ENCODE peak calls at places on chromosomes 2 and 18, in four cellular contexts. H is right lobe of liver, A is endothelial cell of umbilical vein, C is heart left ventricle. I is an unnamed sample.

GRCh38 chr18:72762505-72763122 is 105.2 kb downstream of the NETO1 start:
- DNase-seq in H (no peak), A (peak; percentile 36), C (no peak), I (no peak)

GRCh38 chr18:79952996-79953559 is 1.6 kb upstream of the SLC66A2 start:
- DNase-seq in H (no peak), A (no peak), C (no peak), I (no peak)

GRCh38 chr2:138421315-138421970 is 80.1 kb upstream of the SPOPL start:
- DNase-seq in H (no peak), A (peak; percentile 45), C (no peak), I (no peak)

GRCh38 chr2:53233759-53234547 is 533.7 kb upstream of the CHAC2 start:
- DNase-seq in H (no peak), A (no peak), C (no peak), I (no peak)

GRCh38 chr2:43349944-43350343 is 123.5 kb upstream of the ZFP36L2 start:
- DNase-seq in H (no peak), A (no peak), C (no peak), I (no peak)

GRCh38 chr18:24176727-24177416 is 38.0 kb downstream of the CABYR start:
- DNase-seq in H (no peak), A (peak; percentile 43), C (peak; percentile 56), I (no peak)

GRCh38 chr2:142515493-142515892 is 362.0 kb upstream of the KYNU start:
- DNase-seq in H (no peak), A (no peak), C (no peak), I (no peak)

GRCh38 chr18:9617006-9617542 is 2.7 kb upstream of the PPP4R1 start:
- DNase-seq in H (no peak), A (peak; percentile 38), C (no peak), I (no peak)

GRCh38 chr2:132915812-132916211 is 245.8 kb upstream of the LYPD1 start:
- DNase-seq in H (no peak), A (no peak), C (no peak), I (no peak)

GRCh38 chr2:32864337-32864736 is 82.4 kb upstream of the LTBP1 start:
- DNase-seq in H (no peak), A (no peak), C (no peak), I (no peak)

GRCh38 chr2:30223413-30223874 is 7.9 kb upstream of the LBH start:
- DNase-seq in H (no peak), A (no peak), C (no peak), I (no peak)

GRCh38 chr2:15511686-15512085 is 49.4 kb downstream of the NBAS start:
- DNase-seq in H (no peak), A (no peak), C (no peak), I (no peak)

GRCh38 chr2:9799729-9800632 is 43.3 kb upstream of the TAF1B start:
- DNase-seq in H (peak; percentile 85), A (peak; percentile 82), C (peak; percentile 84), I (peak; percentile 81)

GRCh38 chr2:148020358-148021058 is at the start of gene ORC4:
- DNase-seq in H (peak; percentile 99), A (peak; percentile 100), C (peak; percentile 99), I (peak; percentile 68)
- TF ChIP-seq POLR2A in H (peak; percentile 71), A (no peak), C (peak; percentile 54), I (peak; percentile 84)

DNA sequence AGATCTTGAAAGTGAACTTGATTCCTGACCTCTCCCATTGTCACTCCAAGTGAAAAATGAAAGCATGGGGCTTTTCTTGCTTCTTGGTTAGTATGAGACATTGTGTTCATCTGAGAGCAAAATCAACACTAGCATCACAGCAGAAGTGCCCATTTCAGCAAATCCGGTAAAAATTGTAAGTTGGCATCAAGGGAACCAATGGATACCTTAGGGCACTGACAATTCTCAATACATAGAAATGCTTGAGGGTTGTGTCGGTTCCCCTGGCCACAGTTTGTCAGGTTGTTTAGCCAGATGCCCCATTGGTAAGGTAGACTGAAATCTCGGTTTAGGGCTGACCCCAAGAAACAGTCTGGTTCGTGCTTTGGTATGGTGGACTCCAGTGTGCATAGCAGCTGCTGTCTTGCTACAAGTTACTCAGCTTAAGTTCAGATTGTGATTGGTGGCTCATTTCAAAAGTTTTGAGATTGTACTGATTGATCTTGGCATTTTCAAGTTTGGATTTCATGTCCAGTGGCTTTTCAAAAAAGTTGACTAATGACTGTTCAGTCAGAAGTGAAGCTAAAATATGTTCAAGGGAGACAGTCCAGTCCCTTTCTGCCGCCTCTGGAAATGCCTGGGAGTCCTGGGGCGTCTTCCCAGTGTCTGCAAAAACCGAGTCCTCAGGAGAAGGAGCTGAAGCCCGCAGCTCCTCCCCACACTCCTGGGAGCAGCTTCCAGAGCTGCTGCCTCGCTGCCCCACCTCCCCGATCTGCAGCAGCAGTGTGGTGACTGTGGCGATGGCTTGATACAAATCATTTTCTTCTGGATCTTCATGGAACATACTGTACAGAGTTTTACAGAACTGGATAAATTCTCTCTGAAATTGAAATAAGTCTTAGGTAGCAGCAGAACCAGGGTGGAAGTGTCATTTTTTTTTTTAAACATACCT is 5.6 kb downstream of the RPL31 start:
- DNase-seq in H (no peak), A (no peak), C (no peak), I (no peak)
- TF ChIP-seq POLR2A in H (no peak), A (no peak), C (no peak), I (no peak)

GRCh38 chr2:98608118-98608961 is at the start of the genes COA5 and UNC50:
- DNase-seq in H (peak; percentile 93), A (peak; percentile 92), C (peak; percentile 94), I (peak; percentile 93)
- TF ChIP-seq POLR2A in H (peak; percentile 89), A (peak; percentile 91), C (peak; percentile 75), I (peak; percentile 71)

DNA sequence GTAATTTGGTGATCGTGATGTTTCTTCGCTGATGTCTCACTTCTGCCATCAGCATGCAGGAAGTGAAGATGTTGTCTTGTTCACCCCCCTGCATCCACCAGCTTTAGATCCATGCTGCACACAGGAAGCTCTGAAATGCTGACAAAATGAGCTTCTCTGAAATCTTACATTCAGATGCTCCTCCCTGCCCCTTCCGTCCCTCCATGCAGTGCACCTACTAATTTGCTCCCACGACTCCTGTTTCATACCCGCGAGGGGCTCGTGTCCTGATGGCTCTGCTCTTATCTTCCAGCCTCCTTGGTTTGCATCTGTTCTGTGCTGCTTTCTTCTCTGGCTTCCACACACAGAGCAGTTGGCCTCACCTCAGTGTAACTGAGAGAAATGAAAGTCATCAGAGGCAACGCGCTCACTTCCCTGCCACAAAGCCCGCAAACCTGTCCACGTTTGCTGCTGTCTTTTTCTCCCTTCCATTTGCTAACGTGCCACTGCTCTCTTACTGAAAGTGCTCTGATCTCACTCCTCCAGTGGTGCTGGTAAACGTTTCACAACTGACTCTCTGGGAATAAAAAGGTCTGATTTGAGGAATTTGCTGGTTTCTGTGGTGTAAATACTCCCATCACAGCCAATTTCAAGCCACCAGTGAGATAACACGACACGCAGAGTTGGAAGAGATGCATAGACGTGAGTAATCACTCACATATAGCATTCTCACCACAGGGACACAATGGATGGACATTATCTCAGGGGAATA is 41.0 kb upstream of the MGAT4A start:
- DNase-seq in H (no peak), A (no peak), C (no peak), I (no peak)
- TF ChIP-seq POLR2A in H (no peak), A (no peak), C (no peak), I (no peak)

GRCh38 chr2:20349457-20350034 is 1.1 kb downstream of the PUM2 start:
- DNase-seq in H (no peak), A (peak; percentile 34), C (no peak), I (no peak)

GRCh38 chr2:20351555-20352229 is 1.0 kb upstream of the PUM2 start:
- DNase-seq in H (no peak), A (no peak), C (no peak), I (no peak)

GRCh38 chr2:20350753-20351554 is at the start of gene PUM2:
- DNase-seq in H (peak; percentile 96), A (peak; percentile 98), C (peak; percentile 93), I (peak; percentile 84)

GRCh38 chr2:20348542-20348941 is 2.1 kb downstream of the PUM2 start:
- DNase-seq in H (no peak), A (no peak), C (no peak), I (no peak)

DNA sequence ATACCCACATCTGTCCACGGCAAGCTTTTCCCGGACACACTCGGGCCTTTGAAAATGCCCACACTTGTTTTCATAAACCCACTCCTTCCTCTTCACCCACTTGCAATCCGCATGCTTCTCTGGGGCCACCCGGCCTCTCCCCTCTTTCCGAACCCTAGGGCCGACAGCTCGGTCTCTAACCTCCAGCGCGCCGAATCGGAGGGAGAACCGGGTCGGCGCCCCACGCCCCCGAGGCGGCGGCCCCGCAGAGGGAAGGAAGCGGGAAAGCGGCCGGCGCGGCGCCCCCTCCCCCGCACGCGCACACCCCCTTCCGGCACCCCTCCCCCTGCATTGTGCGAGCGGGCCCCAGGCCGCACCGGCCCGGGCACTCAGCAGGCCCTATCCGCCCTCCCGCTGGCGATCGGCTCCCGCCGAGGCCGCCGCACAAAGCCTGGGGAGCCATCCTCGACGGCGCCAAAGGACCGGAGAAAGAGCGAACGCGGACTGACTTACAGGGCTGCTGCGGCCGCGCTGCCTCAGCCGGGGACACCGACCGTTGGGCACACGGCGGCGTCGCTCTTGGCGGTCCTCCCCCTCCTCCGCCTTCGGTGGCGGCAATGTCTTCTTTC is 435 bp downstream of the PUM2 start:
- DNase-seq in H (peak; percentile 74), A (peak; percentile 60), C (peak; percentile 67), I (peak; percentile 40)
- TF ChIP-seq POLR2A in H (no peak), A (no peak), C (no peak), I (peak; percentile 38)

DNA sequence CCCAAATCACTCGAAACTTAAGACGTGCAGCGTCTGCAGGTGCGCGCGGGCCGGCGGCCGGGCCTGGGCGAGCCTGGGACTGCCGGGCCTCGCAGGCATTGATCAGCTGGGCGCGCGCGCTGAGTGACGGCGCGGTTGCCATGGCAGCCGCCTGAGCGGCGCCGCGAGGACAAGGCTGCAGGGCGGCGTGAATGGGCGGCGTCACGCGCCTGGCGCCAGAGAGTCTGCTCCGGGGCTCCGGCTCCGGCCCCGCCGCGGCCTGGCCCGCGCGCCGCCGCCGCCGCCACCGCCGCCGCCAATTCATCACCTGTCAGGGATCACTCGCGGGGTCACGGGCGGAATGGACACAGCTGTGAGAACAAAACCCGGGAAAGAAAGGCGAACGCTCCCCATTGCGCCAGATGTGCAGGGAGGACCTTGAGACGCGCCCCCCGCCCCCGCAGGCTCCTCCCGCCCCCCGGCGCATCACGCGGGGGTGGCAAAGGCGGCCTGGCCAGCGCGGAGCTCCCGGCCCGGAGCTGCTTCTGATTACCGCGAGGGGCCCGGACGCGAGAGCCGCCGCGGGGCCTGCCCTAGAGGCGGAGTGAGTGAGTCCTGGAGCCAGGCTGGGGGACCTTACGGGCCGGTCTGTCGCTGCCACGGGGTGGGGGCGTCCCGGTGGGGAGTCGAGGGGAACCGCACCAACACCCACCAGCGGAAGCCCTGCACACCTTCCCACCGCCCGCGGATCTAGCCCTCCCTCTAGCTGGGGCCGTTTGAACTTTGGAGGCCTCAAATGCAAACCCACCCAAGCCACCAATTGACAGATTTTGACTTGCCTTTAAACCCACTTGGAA is 2.9 kb upstream of the ID2 start:
- DNase-seq in H (peak; percentile 97), A (peak; percentile 91), C (peak; percentile 95), I (peak; percentile 96)
- TF ChIP-seq POLR2A in H (peak; percentile 83), A (no peak), C (peak; percentile 27), I (peak; percentile 49)

I was measured in H54.